ENCODE peak calls at places on chromosomes 5 and 9, in ten cellular contexts. P is fibroblast of lung; L is HepG2; Q is CD8-positive, alpha-beta T cell; F is lung; H is activated B cell treated with CpG ODN at 0.5 μM for 24 hours; V is kidney; U is IMR-90; G is B cell; E is cardiac fibroblast. R is an unnamed sample.

GRCh38 chr5:68433921-68434879 is 218.6 kb downstream of the PIK3R1 start:
- DNase-seq in P (peak), L (peak), Q (peak), F (peak), H (peak), V (peak), U (peak), G (peak), E (peak), R (peak)

GRCh38 chr9:99296375-99296951 is 74.4 kb downstream of the SEC61B start:
- DNase-seq in P (no peak), L (no peak), Q (peak), F (no peak), H (peak), V (peak), U (no peak), G (peak), E (peak), R (no peak)

GRCh38 chr5:144230806-144231205 is 60.1 kb downstream of the KCTD16 start:
- DNase-seq in P (no peak), L (no peak), Q (no peak), F (no peak), H (no peak), V (no peak), U (no peak), G (no peak), E (no peak), R (no peak)

GRCh38 chr9:107219486-107219853 is 63.6 kb upstream of the RAD23B start:
- DNase-seq in P (no peak), L (no peak), Q (no peak), F (no peak), H (no peak), V (no peak), U (no peak), G (no peak), E (no peak), R (no peak)

GRCh38 chr9:128940271-128940921 is 7.0 kb downstream of the DOLK start:
- DNase-seq in P (no peak), L (peak), Q (no peak), F (no peak), H (no peak), V (peak), U (no peak), G (no peak), E (no peak), R (no peak)

GRCh38 chr9:132192728-132193127 is 30.9 kb downstream of the NTNG2 start:
- DNase-seq in P (no peak), L (no peak), Q (no peak), F (no peak), H (no peak), V (no peak), U (peak), G (no peak), E (no peak), R (no peak)

GRCh38 chr5:83564069-83564749 is 92.7 kb downstream of the VCAN start:
- DNase-seq in P (peak), L (peak), Q (no peak), F (no peak), H (no peak), V (no peak), U (peak), G (peak), E (peak), R (peak)

GRCh38 chr9:107638922-107639321 is 149.4 kb upstream of the KLF4 start:
- DNase-seq in P (peak), L (no peak), Q (no peak), F (no peak), H (no peak), V (peak), U (peak), G (peak), E (peak), R (no peak)

GRCh38 chr9:123062306-123063171 is 29.1 kb downstream of the GPR21 start:
- DNase-seq in P (peak), L (no peak), Q (no peak), F (no peak), H (no peak), V (no peak), U (no peak), G (no peak), E (no peak), R (no peak)

GRCh38 chr5:169065400-169065799 is 235.5 kb downstream of the SLIT3 start:
- DNase-seq in P (no peak), L (no peak), Q (no peak), F (no peak), H (no peak), V (no peak), U (no peak), G (no peak), E (no peak), R (no peak)

GRCh38 chr5:141883948-141884318 is 5.7 kb upstream of the PCDH1 start:
- DNase-seq in P (no peak), L (no peak), Q (no peak), F (no peak), H (no peak), V (no peak), U (no peak), G (no peak), E (no peak), R (no peak)

DNA sequence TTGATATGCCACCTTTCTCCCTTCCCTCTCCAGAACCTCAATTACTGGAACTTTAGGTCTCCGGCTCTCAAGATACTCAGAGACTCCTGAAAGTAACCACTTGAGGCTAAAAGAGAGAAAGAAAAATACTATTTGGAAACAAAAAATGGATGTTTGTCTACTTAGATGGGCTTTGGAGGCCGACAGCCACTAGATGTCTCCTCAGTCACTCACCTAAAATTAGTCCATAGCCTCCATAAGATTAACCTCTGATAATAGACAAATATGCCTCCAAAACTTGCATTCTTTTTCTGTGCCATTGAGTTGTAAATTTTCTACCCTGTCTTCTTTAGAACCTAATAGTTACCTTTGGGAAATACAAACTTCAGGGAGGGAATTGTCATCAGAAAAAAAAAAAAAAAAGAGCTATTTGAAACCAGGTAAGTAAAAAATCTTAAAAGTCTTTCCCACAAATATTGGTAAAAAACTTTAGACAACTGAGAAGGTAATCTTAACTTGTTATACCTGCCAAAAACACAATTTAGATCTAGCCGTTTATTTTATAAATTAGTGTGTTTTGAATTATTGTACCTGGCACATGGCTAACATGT is 11.2 kb upstream of the PCDH1 start:
- DNase-seq in P (no peak), L (no peak), Q (no peak), F (no peak), H (no peak), V (no peak), U (no peak), G (no peak), E (peak), R (no peak)
- TF ChIP-seq CTCF in P (peak), L (peak), Q (no peak), F (no peak), H (no peak), V (peak), U (peak), G (no peak), E (peak), R (peak)

DNA sequence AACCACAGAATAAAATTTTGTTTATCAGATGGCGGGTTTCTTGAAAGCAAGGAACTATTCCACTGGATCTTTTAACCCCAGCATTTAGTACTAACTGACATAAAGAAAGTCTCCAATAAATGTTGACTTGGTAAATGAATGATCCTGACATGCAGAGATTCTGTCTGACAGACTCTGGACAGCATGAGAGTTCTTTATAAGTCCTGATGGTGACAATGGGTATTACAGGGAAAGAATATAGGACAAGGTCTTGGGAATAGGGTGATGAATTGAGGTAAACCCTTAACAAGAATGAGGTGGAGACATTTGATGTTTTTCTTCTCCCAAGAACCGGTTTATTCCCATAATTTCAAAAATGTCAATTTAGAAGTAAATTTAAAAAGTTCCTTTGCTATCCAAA is 453.9 kb downstream of the TUSC1 start:
- DNase-seq in P (no peak), L (no peak), Q (no peak), F (no peak), H (no peak), V (no peak), U (no peak), G (no peak), E (no peak), R (no peak)
- TF ChIP-seq CTCF in P (no peak), L (no peak), Q (no peak), F (no peak), H (no peak), V (no peak), U (no peak), G (no peak), E (no peak), R (no peak)

GRCh38 chr9:89465726-89466308 is 32.1 kb downstream of the SEMA4D start:
- DNase-seq in P (no peak), L (no peak), Q (no peak), F (no peak), H (no peak), V (no peak), U (no peak), G (no peak), E (no peak), R (no peak)
- TF ChIP-seq CTCF in P (no peak), L (no peak), Q (no peak), F (no peak), H (no peak), V (no peak), U (no peak), G (no peak), E (no peak), R (no peak)

DNA sequence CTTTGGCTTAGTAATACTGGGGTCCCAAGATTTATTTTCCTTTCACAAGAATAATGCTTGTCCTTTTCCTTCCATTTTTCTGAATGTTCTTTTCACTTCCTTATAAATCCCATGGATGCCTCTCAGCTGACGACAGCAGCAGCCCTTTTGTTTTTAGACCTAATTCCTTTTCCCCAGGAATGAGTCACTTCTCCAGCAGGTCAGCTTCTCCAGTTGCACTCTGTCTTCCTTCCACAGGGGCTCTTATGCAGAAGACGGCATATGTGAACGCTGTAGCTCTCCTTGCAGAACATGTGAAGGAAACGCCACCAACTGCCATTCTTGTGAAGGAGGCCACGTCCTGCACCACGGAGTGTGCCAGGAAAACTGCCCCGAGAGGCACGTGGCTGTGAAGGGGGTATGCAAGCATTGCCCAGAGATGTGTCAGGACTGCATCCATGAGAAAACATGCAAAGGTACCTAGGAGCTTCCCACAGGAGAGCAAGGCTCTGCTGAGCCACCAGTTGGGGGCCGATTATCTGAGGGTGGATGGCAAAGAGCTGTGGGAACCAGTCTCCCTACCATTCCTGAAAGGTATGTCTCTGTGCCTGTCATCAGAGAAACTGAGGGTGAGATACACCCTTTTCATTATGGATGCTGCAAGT is 72.9 kb downstream of the RFK start:
- DNase-seq in P (peak), L (no peak), Q (no peak), F (no peak), H (no peak), V (no peak), U (peak), G (no peak), E (peak), R (no peak)
- TF ChIP-seq CTCF in P (no peak), L (no peak), Q (no peak), F (no peak), H (no peak), V (no peak), U (no peak), G (no peak), E (no peak), R (no peak)

GRCh38 chr9:16726023-16726422 is 144.4 kb downstream of the BNC2 start:
- DNase-seq in P (peak), L (no peak), Q (no peak), F (no peak), H (no peak), V (no peak), U (peak), G (no peak), E (peak), R (no peak)
- TF ChIP-seq CTCF in P (peak), L (no peak), Q (no peak), F (no peak), H (no peak), V (no peak), U (peak), G (no peak), E (no peak), R (no peak)

DNA sequence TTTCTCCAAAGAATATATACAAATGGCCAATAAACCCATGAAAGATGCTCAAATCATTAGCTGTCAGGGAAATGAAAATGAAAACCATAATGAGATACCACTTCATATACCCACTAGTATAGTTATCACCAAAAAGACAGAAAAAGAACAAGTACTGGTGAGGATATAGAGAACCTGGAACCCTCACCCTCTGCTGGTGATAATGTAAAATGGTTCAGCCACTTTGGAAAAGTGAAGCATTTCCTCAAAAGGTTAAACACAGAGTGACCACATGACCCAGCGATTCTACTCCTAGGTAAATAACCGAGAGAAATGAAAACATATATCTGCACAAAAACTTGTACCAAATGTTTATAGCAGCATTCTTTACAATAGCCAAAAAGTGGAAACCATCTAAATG is 72.0 kb downstream of the HSD17B3 start:
- DNase-seq in P (no peak), L (no peak), Q (no peak), F (no peak), H (no peak), V (no peak), U (no peak), G (no peak), E (no peak), R (no peak)
- TF ChIP-seq CTCF in P (no peak), L (no peak), Q (no peak), F (no peak), H (no peak), V (no peak), U (peak), G (no peak), E (peak), R (no peak)

GRCh38 chr5:73135429-73136276 is 15.3 kb downstream of the TMEM171 start:
- DNase-seq in P (peak), L (peak), Q (no peak), F (no peak), H (no peak), V (no peak), U (peak), G (no peak), E (peak), R (peak)
- TF ChIP-seq CTCF in P (no peak), L (no peak), Q (peak), F (no peak), H (no peak), V (peak), U (peak), G (peak), E (peak), R (peak)

GRCh38 chr9:23120630-23121029 is 674.0 kb downstream of the DMRTA1 start:
- DNase-seq in P (no peak), L (no peak), Q (no peak), F (no peak), H (no peak), V (no peak), U (no peak), G (no peak), E (no peak), R (no peak)

GRCh38 chr9:23117621-23118020 is 671.0 kb downstream of the DMRTA1 start:
- DNase-seq in P (peak), L (no peak), Q (no peak), F (no peak), H (no peak), V (no peak), U (peak), G (no peak), E (no peak), R (no peak)

GRCh38 chr9:23123048-23123632 is 676.5 kb downstream of the DMRTA1 start:
- DNase-seq in P (peak), L (peak), Q (no peak), F (no peak), H (no peak), V (no peak), U (peak), G (peak), E (no peak), R (peak)
- TF ChIP-seq CTCF in P (peak), L (peak), Q (no peak), F (no peak), H (no peak), V (peak), U (peak), G (peak), E (peak), R (peak)

GRCh38 chr9:75939712-75940111 is 49.2 kb downstream of the PCSK5 start:
- DNase-seq in P (no peak), L (no peak), Q (no peak), F (no peak), H (no peak), V (no peak), U (no peak), G (no peak), E (no peak), R (no peak)
- TF ChIP-seq CTCF in P (no peak), L (no peak), Q (no peak), F (no peak), H (no peak), V (no peak), U (no peak), G (no peak), E (no peak), R (no peak)

DNA sequence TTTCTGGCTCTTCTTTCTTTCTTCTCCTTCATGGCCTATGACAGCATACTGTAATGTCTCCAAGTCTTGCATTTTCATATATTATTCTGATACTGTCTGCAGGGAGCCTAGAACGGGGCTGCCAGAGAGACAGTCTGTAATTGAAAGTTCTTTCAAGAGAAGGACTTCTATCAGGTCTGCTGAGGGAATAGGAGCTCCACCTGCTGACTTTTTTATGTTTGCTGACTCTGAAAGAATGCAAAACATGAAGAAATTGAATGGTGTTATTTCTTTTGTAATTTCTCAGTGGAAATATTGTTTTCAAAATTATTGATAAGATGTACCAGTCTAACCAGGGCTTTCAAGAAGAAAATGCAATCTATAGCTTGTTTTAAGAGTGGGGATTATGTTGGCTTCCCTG is 121.9 kb upstream of the RFX3 start:
- DNase-seq in P (no peak), L (no peak), Q (no peak), F (no peak), H (no peak), V (no peak), U (no peak), G (no peak), E (no peak), R (no peak)
- TF ChIP-seq CTCF in P (no peak), L (no peak), Q (no peak), F (no peak), H (no peak), V (no peak), U (no peak), G (no peak), E (no peak), R (no peak)